ENCODE peak calls at places on chromosomes 6 and 20, in nine cellular contexts. One of them, this sample, is unnamed.

GRCh38 chr20:60238992-60239655 is 280.9 kb downstream of the CDH26 start:
- DNase-seq in lower lobe of right lung: no peak
- DNase-seq in PC-9: no peak
- DNase-seq in omental fat pad: no peak
- DNase-seq in GM23338: no peak
- DNase-seq in CD4-positive, alpha-beta T cell: no peak
- DNase-seq in A549: no peak
- DNase-seq in psoas muscle: no peak
- DNase-seq in fibroblast of mammary gland: no peak
- DNase-seq in this sample: no peak

GRCh38 chr6:150739711-150740349 is 125.7 kb upstream of the MTHFD1L start:
- DNase-seq in lower lobe of right lung: no peak
- DNase-seq in PC-9: no peak
- DNase-seq in omental fat pad: no peak
- DNase-seq in GM23338: no peak
- DNase-seq in CD4-positive, alpha-beta T cell: no peak
- DNase-seq in A549: no peak
- DNase-seq in psoas muscle: no peak
- DNase-seq in fibroblast of mammary gland: no peak
- DNase-seq in this sample: no peak

GRCh38 chr6:30685157-30685976 is 1.1 kb downstream of the PPP1R18 start:
- DNase-seq in lower lobe of right lung: no peak
- DNase-seq in PC-9: no peak
- DNase-seq in omental fat pad: no peak
- DNase-seq in GM23338: peak
- DNase-seq in CD4-positive, alpha-beta T cell: no peak
- DNase-seq in A549: no peak
- DNase-seq in psoas muscle: no peak
- DNase-seq in fibroblast of mammary gland: peak
- DNase-seq in this sample: no peak

GRCh38 chr6:126812651-126813050 is 305.8 kb upstream of the RSPO3 start:
- DNase-seq in lower lobe of right lung: no peak
- DNase-seq in PC-9: no peak
- DNase-seq in omental fat pad: no peak
- DNase-seq in GM23338: no peak
- DNase-seq in CD4-positive, alpha-beta T cell: no peak
- DNase-seq in A549: no peak
- DNase-seq in psoas muscle: no peak
- DNase-seq in fibroblast of mammary gland: peak
- DNase-seq in this sample: peak

GRCh38 chr6:4522453-4522852 is 253.8 kb upstream of the CDYL start:
- DNase-seq in lower lobe of right lung: no peak
- DNase-seq in PC-9: no peak
- DNase-seq in omental fat pad: no peak
- DNase-seq in GM23338: no peak
- DNase-seq in CD4-positive, alpha-beta T cell: no peak
- DNase-seq in A549: no peak
- DNase-seq in psoas muscle: no peak
- DNase-seq in fibroblast of mammary gland: no peak
- DNase-seq in this sample: no peak

GRCh38 chr6:7467007-7467897 is 74.2 kb upstream of the DSP start:
- DNase-seq in lower lobe of right lung: no peak
- DNase-seq in PC-9: no peak
- DNase-seq in omental fat pad: no peak
- DNase-seq in GM23338: peak
- DNase-seq in CD4-positive, alpha-beta T cell: no peak
- DNase-seq in A549: peak
- DNase-seq in psoas muscle: no peak
- DNase-seq in fibroblast of mammary gland: no peak
- DNase-seq in this sample: peak

GRCh38 chr6:82013561-82014275 is 233.8 kb downstream of the IBTK start:
- DNase-seq in lower lobe of right lung: no peak
- DNase-seq in PC-9: no peak
- DNase-seq in omental fat pad: no peak
- DNase-seq in GM23338: no peak
- DNase-seq in CD4-positive, alpha-beta T cell: no peak
- DNase-seq in A549: no peak
- DNase-seq in psoas muscle: no peak
- DNase-seq in fibroblast of mammary gland: peak
- DNase-seq in this sample: no peak

GRCh38 chr6:34696189-34696738 is 303 bp downstream of the ILRUN start:
- DNase-seq in lower lobe of right lung: peak
- DNase-seq in PC-9: no peak
- DNase-seq in omental fat pad: no peak
- DNase-seq in GM23338: no peak
- DNase-seq in CD4-positive, alpha-beta T cell: no peak
- DNase-seq in A549: no peak
- DNase-seq in psoas muscle: peak
- DNase-seq in fibroblast of mammary gland: peak
- DNase-seq in this sample: no peak

GRCh38 chr6:84641076-84641475 is 123.3 kb downstream of the TBX18 start:
- DNase-seq in lower lobe of right lung: no peak
- DNase-seq in PC-9: no peak
- DNase-seq in omental fat pad: no peak
- DNase-seq in GM23338: no peak
- DNase-seq in CD4-positive, alpha-beta T cell: no peak
- DNase-seq in A549: no peak
- DNase-seq in psoas muscle: no peak
- DNase-seq in fibroblast of mammary gland: no peak
- DNase-seq in this sample: no peak

GRCh38 chr6:125019873-125020272 is 57.6 kb downstream of the RNF217 start:
- DNase-seq in lower lobe of right lung: no peak
- DNase-seq in PC-9: no peak
- DNase-seq in omental fat pad: no peak
- DNase-seq in GM23338: peak
- DNase-seq in CD4-positive, alpha-beta T cell: no peak
- DNase-seq in A549: no peak
- DNase-seq in psoas muscle: no peak
- DNase-seq in fibroblast of mammary gland: no peak
- DNase-seq in this sample: peak

GRCh38 chr6:3822747-3823445 is 26.3 kb upstream of the FAM50B start:
- DNase-seq in lower lobe of right lung: no peak
- DNase-seq in PC-9: peak
- DNase-seq in omental fat pad: no peak
- DNase-seq in GM23338: no peak
- DNase-seq in CD4-positive, alpha-beta T cell: no peak
- DNase-seq in A549: no peak
- DNase-seq in psoas muscle: no peak
- DNase-seq in fibroblast of mammary gland: peak
- DNase-seq in this sample: no peak

GRCh38 chr6:45690846-45691245 is 313.1 kb upstream of the SUPT3H start:
- DNase-seq in lower lobe of right lung: no peak
- DNase-seq in PC-9: peak
- DNase-seq in omental fat pad: no peak
- DNase-seq in GM23338: no peak
- DNase-seq in CD4-positive, alpha-beta T cell: no peak
- DNase-seq in A549: no peak
- DNase-seq in psoas muscle: no peak
- DNase-seq in fibroblast of mammary gland: no peak
- DNase-seq in this sample: no peak

GRCh38 chr6:95545691-95546090 is 31.6 kb upstream of the MANEA start:
- DNase-seq in lower lobe of right lung: no peak
- DNase-seq in PC-9: no peak
- DNase-seq in omental fat pad: no peak
- DNase-seq in GM23338: no peak
- DNase-seq in CD4-positive, alpha-beta T cell: no peak
- DNase-seq in A549: no peak
- DNase-seq in psoas muscle: no peak
- DNase-seq in fibroblast of mammary gland: peak
- DNase-seq in this sample: no peak

GRCh38 chr20:8764289-8764962 is 304.5 kb upstream of the PLCB4 start:
- DNase-seq in lower lobe of right lung: no peak
- DNase-seq in PC-9: no peak
- DNase-seq in omental fat pad: no peak
- DNase-seq in GM23338: no peak
- DNase-seq in CD4-positive, alpha-beta T cell: no peak
- DNase-seq in A549: no peak
- DNase-seq in psoas muscle: no peak
- DNase-seq in fibroblast of mammary gland: no peak
- DNase-seq in this sample: no peak

GRCh38 chr6:39778581-39779270 is 13.4 kb upstream of the DAAM2 start:
- DNase-seq in lower lobe of right lung: no peak
- DNase-seq in PC-9: no peak
- DNase-seq in omental fat pad: no peak
- DNase-seq in GM23338: no peak
- DNase-seq in CD4-positive, alpha-beta T cell: no peak
- DNase-seq in A549: no peak
- DNase-seq in psoas muscle: no peak
- DNase-seq in fibroblast of mammary gland: peak
- DNase-seq in this sample: no peak

GRCh38 chr20:46216770-46217464 is 91.4 kb downstream of the CDH22 start:
- DNase-seq in lower lobe of right lung: no peak
- DNase-seq in PC-9: no peak
- DNase-seq in omental fat pad: no peak
- DNase-seq in GM23338: no peak
- DNase-seq in CD4-positive, alpha-beta T cell: no peak
- DNase-seq in A549: no peak
- DNase-seq in psoas muscle: no peak
- DNase-seq in fibroblast of mammary gland: no peak
- DNase-seq in this sample: no peak

GRCh38 chr6:12363651-12364381 is 73.7 kb downstream of the EDN1 start:
- DNase-seq in lower lobe of right lung: peak
- DNase-seq in PC-9: no peak
- DNase-seq in omental fat pad: no peak
- DNase-seq in GM23338: no peak
- DNase-seq in CD4-positive, alpha-beta T cell: no peak
- DNase-seq in A549: peak
- DNase-seq in psoas muscle: no peak
- DNase-seq in fibroblast of mammary gland: no peak
- DNase-seq in this sample: no peak

DNA sequence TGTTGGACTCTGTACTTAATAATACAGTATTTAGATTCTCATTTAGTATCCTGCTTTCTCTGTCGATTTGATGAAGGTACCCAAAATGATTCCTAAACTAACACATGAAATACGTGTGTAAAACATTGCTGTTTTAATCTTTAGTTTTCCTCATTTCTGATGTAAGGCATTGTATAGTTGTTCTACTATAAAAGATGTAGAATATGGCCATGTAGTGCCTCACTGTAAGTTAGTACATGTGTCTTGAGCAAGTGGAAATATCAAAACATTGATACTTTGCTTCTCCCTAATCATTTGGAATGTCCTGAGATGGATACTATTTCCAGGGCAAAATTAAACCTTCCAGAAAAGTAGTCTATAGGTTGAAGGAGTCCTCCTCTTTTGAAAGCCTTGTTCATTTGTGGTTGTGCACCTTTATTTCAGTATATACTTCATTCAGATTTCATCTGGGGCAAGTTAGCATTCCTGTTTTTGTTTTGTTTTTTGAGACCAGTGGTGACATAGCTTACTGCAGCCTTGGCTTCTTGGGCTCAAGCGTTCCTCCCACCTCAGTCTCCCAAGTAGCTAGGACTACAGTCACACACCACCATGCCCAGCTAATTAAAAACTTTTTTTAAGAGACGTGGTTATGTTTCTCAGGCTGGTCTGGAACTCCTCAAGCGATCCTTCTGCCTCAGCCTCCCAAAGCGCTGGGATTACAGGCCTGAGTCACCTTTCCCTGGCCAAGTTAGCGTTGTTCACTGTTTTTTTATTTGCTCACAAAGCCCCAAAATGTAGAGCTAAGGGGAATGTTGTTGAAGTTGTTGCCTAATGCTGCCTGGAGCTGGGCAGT is 11.6 kb downstream of the SRSF3 start:
- DNase-seq in lower lobe of right lung: no peak
- DNase-seq in PC-9: no peak
- DNase-seq in omental fat pad: no peak
- DNase-seq in GM23338: no peak
- DNase-seq in CD4-positive, alpha-beta T cell: no peak
- DNase-seq in A549: no peak
- DNase-seq in psoas muscle: no peak
- DNase-seq in fibroblast of mammary gland: peak
- DNase-seq in this sample: no peak
- TF ChIP-seq CTCF in lower lobe of right lung: no peak
- TF ChIP-seq CTCF in PC-9: no peak
- TF ChIP-seq CTCF in omental fat pad: no peak
- TF ChIP-seq CTCF in GM23338: no peak
- TF ChIP-seq CTCF in CD4-positive, alpha-beta T cell: no peak
- TF ChIP-seq CTCF in A549: no peak
- TF ChIP-seq CTCF in psoas muscle: no peak
- TF ChIP-seq CTCF in fibroblast of mammary gland: peak
- TF ChIP-seq CTCF in this sample: no peak

DNA sequence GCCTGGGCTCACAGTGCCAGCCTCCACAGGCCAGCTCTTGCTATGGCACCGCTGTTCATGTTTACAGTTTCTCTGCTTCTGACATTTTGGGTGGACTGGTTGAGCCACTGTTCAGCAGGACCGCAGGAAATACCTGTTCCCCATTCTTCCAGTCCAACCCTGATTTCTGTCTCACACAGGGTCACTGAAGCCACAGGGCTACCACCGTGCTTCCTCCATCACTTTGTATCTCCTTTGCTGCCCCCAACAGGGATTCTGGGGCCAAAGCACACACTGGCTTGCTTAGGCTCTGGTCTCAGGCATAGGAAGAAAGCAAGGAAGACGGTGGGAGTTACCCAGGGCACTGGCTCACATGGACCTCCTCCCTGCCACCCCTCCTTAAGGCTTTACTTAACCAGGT is 164.5 kb downstream of the UNC5CL start:
- DNase-seq in lower lobe of right lung: no peak
- DNase-seq in PC-9: no peak
- DNase-seq in omental fat pad: no peak
- DNase-seq in GM23338: peak
- DNase-seq in CD4-positive, alpha-beta T cell: no peak
- DNase-seq in A549: peak
- DNase-seq in psoas muscle: no peak
- DNase-seq in fibroblast of mammary gland: no peak
- DNase-seq in this sample: no peak
- TF ChIP-seq CTCF in lower lobe of right lung: no peak
- TF ChIP-seq CTCF in PC-9: no peak
- TF ChIP-seq CTCF in omental fat pad: no peak
- TF ChIP-seq CTCF in GM23338: peak
- TF ChIP-seq CTCF in CD4-positive, alpha-beta T cell: no peak
- TF ChIP-seq CTCF in A549: no peak
- TF ChIP-seq CTCF in psoas muscle: no peak
- TF ChIP-seq CTCF in fibroblast of mammary gland: no peak
- TF ChIP-seq CTCF in this sample: no peak

DNA sequence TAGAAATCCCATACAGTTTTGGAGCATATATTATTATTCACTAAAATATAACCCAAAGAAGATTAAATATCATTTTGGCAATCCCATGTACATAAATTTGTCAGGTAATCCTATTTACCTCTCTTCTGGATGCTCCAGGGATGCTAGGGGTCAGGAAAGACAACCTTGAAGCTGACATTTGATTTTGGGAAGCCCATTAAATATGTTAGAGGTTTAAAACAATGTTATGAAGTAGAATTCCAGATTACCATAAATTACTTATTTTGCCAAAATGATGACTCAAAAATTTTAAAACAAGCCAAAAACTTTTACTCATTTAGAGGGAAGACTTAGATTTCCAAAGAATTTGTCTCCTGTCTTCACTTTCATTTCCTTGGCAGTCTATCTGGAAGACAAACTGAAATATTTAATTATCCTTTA is 9.2 kb upstream of the IL22RA2 start:
- DNase-seq in lower lobe of right lung: no peak
- DNase-seq in PC-9: no peak
- DNase-seq in omental fat pad: no peak
- DNase-seq in GM23338: peak
- DNase-seq in CD4-positive, alpha-beta T cell: no peak
- DNase-seq in A549: no peak
- DNase-seq in psoas muscle: no peak
- DNase-seq in fibroblast of mammary gland: no peak
- DNase-seq in this sample: no peak
- TF ChIP-seq CTCF in lower lobe of right lung: no peak
- TF ChIP-seq CTCF in PC-9: no peak
- TF ChIP-seq CTCF in omental fat pad: no peak
- TF ChIP-seq CTCF in GM23338: no peak
- TF ChIP-seq CTCF in CD4-positive, alpha-beta T cell: no peak
- TF ChIP-seq CTCF in A549: no peak
- TF ChIP-seq CTCF in psoas muscle: no peak
- TF ChIP-seq CTCF in fibroblast of mammary gland: no peak
- TF ChIP-seq CTCF in this sample: no peak

GRCh38 chr20:57388953-57389694 is 2.1 kb upstream of the RBM38 start:
- DNase-seq in lower lobe of right lung: peak
- DNase-seq in PC-9: peak
- DNase-seq in omental fat pad: no peak
- DNase-seq in GM23338: peak
- DNase-seq in CD4-positive, alpha-beta T cell: peak
- DNase-seq in A549: no peak
- DNase-seq in psoas muscle: peak
- DNase-seq in fibroblast of mammary gland: peak
- DNase-seq in this sample: peak
- TF ChIP-seq CTCF in lower lobe of right lung: peak
- TF ChIP-seq CTCF in PC-9: no peak
- TF ChIP-seq CTCF in omental fat pad: no peak
- TF ChIP-seq CTCF in GM23338: peak
- TF ChIP-seq CTCF in CD4-positive, alpha-beta T cell: peak
- TF ChIP-seq CTCF in A549: peak
- TF ChIP-seq CTCF in psoas muscle: peak
- TF ChIP-seq CTCF in fibroblast of mammary gland: peak
- TF ChIP-seq CTCF in this sample: no peak

This sample was measured in nephron progenitor cell.